ENCODE peak calls at places on chromosome 5, in five cellular contexts. D is left cardiac atrium, O is right cardiac atrium, T is ACHN, J is neural crest cell. W is an unnamed sample.

GRCh38 chr5:140351609-140352334 is 5.4 kb upstream of the HBEGF start:
- DNase-seq in J (peak), O (no peak), T (peak), D (no peak), W (no peak)

GRCh38 chr5:24110019-24110615 is 534.7 kb downstream of the CDH10 start:
- DNase-seq in O (no peak), J (no peak), D (no peak), T (peak), W (no peak)

GRCh38 chr5:161921781-161922180 is 73.9 kb downstream of the GABRA1 start:
- DNase-seq in T (no peak), O (no peak), J (no peak), D (no peak), W (no peak)

GRCh38 chr5:40796487-40796889 is 1.7 kb downstream of the PRKAA1 start:
- DNase-seq in J (no peak), T (no peak), D (no peak), O (no peak), W (no peak)

GRCh38 chr5:174794941-174795672 is 70.7 kb downstream of the MSX2 start:
- DNase-seq in J (no peak), T (no peak), O (no peak), D (no peak), W (no peak)

GRCh38 chr5:72380491-72381274 is 60.5 kb downstream of the PTCD2 start:
- DNase-seq in J (no peak), O (peak), T (no peak), D (no peak), W (no peak)

GRCh38 chr5:73486119-73486899 is 11.9 kb upstream of the BTF3 start:
- DNase-seq in D (no peak), T (no peak), O (no peak), J (no peak), W (no peak)

GRCh38 chr5:56429110-56429561 is 196.0 kb upstream of the ANKRD55 start:
- DNase-seq in O (peak), D (peak), T (no peak), J (no peak), W (peak)

GRCh38 chr5:90387508-90387907 is 22.0 kb downstream of the CETN3 start:
- DNase-seq in O (no peak), J (no peak), T (no peak), D (no peak), W (no peak)

GRCh38 chr5:116557669-116558271 is 16.9 kb downstream of the SEMA6A start:
- DNase-seq in O (no peak), J (no peak), D (no peak), T (peak), W (no peak)

GRCh38 chr5:131185523-131186104 is 14.9 kb downstream of the LYRM7 start:
- DNase-seq in D (no peak), O (no peak), T (no peak), J (no peak), W (no peak)

GRCh38 chr5:133794771-133795391 is 173.5 kb downstream of the C5orf15 start:
- DNase-seq in D (no peak), J (no peak), T (no peak), O (no peak), W (no peak)

GRCh38 chr5:140365282-140365681 is 5.3 kb downstream of the SLC4A9 start:
- DNase-seq in T (no peak), O (no peak), D (no peak), J (no peak), W (no peak)

GRCh38 chr5:172841-173251 is 18.4 kb upstream of the LRRC14B start:
- DNase-seq in D (peak), T (no peak), J (no peak), O (no peak), W (peak)

GRCh38 chr5:109996246-109996645 is 306.5 kb downstream of the MAN2A1 start:
- DNase-seq in T (no peak), D (no peak), J (no peak), O (no peak), W (no peak)

GRCh38 chr5:74641778-74642542 is 1.4 kb upstream of the ENC1 start:
- DNase-seq in T (peak), D (peak), O (peak), J (no peak), W (no peak)